ENCODE peak calls at places on chromosome 13, in six cellular contexts. L is cardiac fibroblast, N is adrenal gland, H is A549, X is H9, Q is epithelial cell of esophagus. W is an unnamed sample.

GRCh38 chr13:50509771-50510441 is 333.6 kb downstream of the DLEU7 start:
- DNase-seq in L (no peak), N (no peak), H (no peak), X (no peak), Q (peak), W (no peak)

GRCh38 chr13:99981115-99982020 is at the start of gene ZIC2:
- DNase-seq in L (no peak), N (no peak), H (no peak), X (peak), Q (peak), W (no peak)

GRCh38 chr13:22081430-22081829 is 410.6 kb downstream of the FGF9 start:
- DNase-seq in L (no peak), N (no peak), H (no peak), X (no peak), Q (no peak), W (no peak)

GRCh38 chr13:110593430-110594130 is 21.8 kb upstream of the NAXD start:
- DNase-seq in L (peak), N (no peak), H (peak), X (no peak), Q (peak), W (no peak)

GRCh38 chr13:45178349-45179142 is 22.3 kb downstream of the KCTD4 start:
- DNase-seq in L (peak), N (no peak), H (no peak), X (no peak), Q (peak), W (no peak)

GRCh38 chr13:71806885-71807284 is 60.1 kb downstream of the DACH1 start:
- DNase-seq in L (no peak), N (no peak), H (no peak), X (no peak), Q (no peak), W (no peak)

GRCh38 chr13:51874651-51875050 is 12.9 kb downstream of the CCDC70 start:
- DNase-seq in L (no peak), N (no peak), H (no peak), X (no peak), Q (no peak), W (no peak)

GRCh38 chr13:72782717-72783116 is 784 bp downstream of the PIBF1 start:
- DNase-seq in L (peak), N (no peak), H (no peak), X (no peak), Q (peak), W (no peak)

GRCh38 chr13:102220681-102221228 is 181.1 kb downstream of the FGF14 start:
- DNase-seq in L (no peak), N (no peak), H (no peak), X (no peak), Q (peak), W (no peak)

GRCh38 chr13:100491164-100491847 is 97.3 kb downstream of the GGACT start:
- DNase-seq in L (peak), N (peak), H (no peak), X (no peak), Q (no peak), W (no peak)

GRCh38 chr13:22220186-22221160 is 549.6 kb downstream of the FGF9 start:
- DNase-seq in L (no peak), N (no peak), H (no peak), X (no peak), Q (no peak), W (no peak)

GRCh38 chr13:111534646-111535461 is 214.4 kb downstream of the TEX29 start:
- DNase-seq in L (no peak), N (no peak), H (no peak), X (peak), Q (no peak), W (no peak)

GRCh38 chr13:65613004-65613403 is 1617.1 kb downstream of the PCDH9 start:
- DNase-seq in L (no peak), N (no peak), H (no peak), X (peak), Q (peak), W (no peak)
- TF ChIP-seq CTCF in L (peak), N (no peak), H (no peak), X (peak), Q (peak), W (no peak)

DNA sequence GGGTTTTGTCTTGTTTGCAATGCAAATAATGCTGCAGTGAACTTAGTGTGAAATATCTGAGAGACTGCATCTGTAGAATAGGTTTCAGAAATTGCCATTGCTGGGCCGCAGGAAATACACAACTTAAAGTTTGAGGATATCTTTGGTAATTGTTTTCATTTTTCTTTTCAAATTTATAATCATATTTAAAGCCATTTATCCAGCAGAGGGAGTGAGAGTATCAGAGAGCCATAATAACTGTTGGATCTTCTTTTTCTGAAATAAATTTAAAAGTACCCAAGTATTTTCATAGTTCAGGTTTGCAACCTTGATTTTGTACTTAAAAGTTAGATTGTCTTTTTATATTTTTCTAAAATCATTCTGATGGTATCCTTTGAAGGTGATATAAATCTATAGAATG is 99.4 kb downstream of the ZMYM2 start:
- DNase-seq in L (no peak), N (no peak), H (no peak), X (no peak), Q (no peak), W (no peak)
- TF ChIP-seq CTCF in L (no peak), N (no peak), H (no peak), X (peak), Q (no peak), W (no peak)

GRCh38 chr13:112910016-112910415 is 59.0 kb upstream of the MCF2L start:
- DNase-seq in L (no peak), N (no peak), H (no peak), X (no peak), Q (no peak), W (no peak)
- TF ChIP-seq CTCF in L (no peak), N (no peak), H (no peak), X (no peak), Q (no peak), W (no peak)

DNA sequence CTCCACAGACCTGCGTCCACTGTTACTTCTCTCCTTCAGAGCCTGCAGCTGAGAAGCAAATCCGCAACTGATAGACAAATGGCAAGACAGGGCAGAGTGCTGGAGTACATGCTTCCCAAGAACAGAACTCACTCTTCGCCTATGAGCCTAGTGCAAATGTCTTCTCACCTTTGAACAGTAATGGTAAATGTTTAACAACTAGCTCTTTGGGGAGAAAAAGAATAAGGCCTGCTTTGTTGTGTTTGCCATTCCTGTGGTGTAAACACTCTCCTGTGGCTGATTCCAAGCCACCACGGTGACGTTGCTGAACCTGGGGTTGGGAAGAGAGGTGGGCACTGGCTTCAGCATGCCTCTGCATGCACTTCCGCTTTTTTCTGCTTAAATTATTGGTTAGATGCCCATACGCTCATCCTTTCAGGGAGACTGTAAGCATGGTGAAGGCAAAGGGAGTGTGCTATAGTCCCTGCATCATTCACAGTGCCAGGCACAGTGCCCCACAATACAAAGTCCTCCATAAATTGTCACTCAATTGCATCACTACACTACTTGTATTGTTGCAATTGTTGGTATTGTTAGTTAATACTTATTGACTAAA is 28.1 kb upstream of the GTF3A start:
- DNase-seq in L (no peak), N (no peak), H (no peak), X (no peak), Q (no peak), W (no peak)
- TF ChIP-seq CTCF in L (no peak), N (no peak), H (no peak), X (no peak), Q (no peak), W (no peak)

GRCh38 chr13:97224544-97225324 is 2.6 kb downstream of the MBNL2 start:
- DNase-seq in L (peak), N (no peak), H (no peak), X (no peak), Q (peak), W (no peak)

GRCh38 chr13:97225533-97225932 is 3.4 kb downstream of the MBNL2 start:
- DNase-seq in L (no peak), N (no peak), H (no peak), X (no peak), Q (no peak), W (no peak)

GRCh38 chr13:97221989-97222700 is at the start of gene MBNL2:
- DNase-seq in L (peak), N (peak), H (peak), X (peak), Q (peak), W (peak)

GRCh38 chr13:97222934-97223710 is 989 bp downstream of the MBNL2 start:
- DNase-seq in L (no peak), N (no peak), H (no peak), X (no peak), Q (no peak), W (no peak)

DNA sequence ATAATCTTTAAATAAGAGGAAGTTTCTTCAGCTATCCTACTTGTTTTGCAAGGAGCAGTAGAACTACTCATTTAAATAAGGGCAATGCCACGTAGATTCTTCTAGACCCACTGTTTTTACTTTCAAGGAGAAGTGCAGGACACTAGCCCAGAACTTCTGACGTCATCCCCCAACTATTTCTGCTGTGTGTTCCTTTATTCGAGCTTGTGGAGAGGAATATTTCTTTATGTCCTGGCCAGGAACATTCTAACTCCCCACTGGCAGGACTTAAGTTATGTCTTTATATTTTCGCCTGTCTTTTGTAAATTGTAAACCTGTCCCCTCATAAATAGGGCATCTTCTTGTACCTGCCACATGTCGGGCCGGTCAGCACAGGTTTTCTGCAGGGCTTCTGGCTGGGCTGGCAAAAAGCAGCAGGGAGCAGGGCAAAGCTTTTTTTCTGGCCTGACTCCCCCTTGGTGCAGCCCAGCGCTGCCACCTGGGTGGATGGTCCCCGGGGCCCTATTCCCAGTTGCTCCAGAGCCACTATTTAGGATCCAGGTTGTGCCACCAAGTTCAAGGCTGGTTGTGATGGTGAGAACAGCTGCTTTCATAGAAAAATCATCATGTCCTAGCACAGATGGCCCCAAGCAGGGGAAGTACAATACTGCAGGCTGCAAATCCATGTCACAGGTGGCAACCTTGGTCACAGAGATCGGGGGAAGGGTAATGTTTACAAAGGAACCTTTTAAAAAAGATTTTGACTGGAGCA is 1.8 kb downstream of the MBNL2 start:
- DNase-seq in L (peak), N (peak), H (peak), X (peak), Q (peak), W (peak)
- TF ChIP-seq CTCF in L (no peak), N (no peak), H (no peak), X (no peak), Q (no peak), W (peak)

GRCh38 chr13:36817996-36818395 is 1.0 kb upstream of the RFXAP start:
- DNase-seq in L (no peak), N (no peak), H (no peak), X (no peak), Q (no peak), W (no peak)

GRCh38 chr13:36814465-36814864 is 4.6 kb upstream of the RFXAP start:
- DNase-seq in L (peak), N (no peak), H (no peak), X (no peak), Q (peak), W (no peak)

GRCh38 chr13:36813226-36813625 is 5.8 kb upstream of the RFXAP start:
- DNase-seq in L (no peak), N (no peak), H (no peak), X (no peak), Q (no peak), W (no peak)

GRCh38 chr13:36818483-36819063 is 449 bp upstream of the RFXAP start:
- DNase-seq in L (peak), N (no peak), H (no peak), X (no peak), Q (no peak), W (no peak)

DNA sequence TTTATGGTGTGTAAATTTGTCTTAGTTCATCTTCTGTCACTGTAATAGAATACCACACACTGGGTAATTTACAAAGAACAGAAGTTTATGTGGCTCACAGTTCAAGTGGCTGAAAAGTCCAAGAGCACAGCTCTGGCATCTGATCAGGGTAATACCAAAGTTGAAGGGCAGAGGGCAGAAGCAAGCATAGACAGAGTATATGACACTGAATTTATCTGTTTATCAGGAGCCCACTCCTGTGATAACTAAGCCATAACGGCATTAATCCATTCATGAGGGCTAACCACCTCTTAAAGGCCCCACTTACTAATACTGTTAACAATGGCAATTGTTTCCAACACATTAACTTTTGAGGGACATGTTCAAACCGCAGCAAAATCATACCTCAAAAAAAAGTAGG is 4.0 kb upstream of the RFXAP start:
- DNase-seq in L (no peak), N (no peak), H (no peak), X (no peak), Q (no peak), W (no peak)
- TF ChIP-seq CTCF in L (peak), N (no peak), H (peak), X (peak), Q (peak), W (no peak)

GRCh38 chr13:113086031-113086750 is 19.4 kb upstream of the F7 start:
- DNase-seq in L (no peak), N (no peak), H (peak), X (peak), Q (no peak), W (no peak)
- TF ChIP-seq CTCF in L (peak), N (no peak), H (no peak), X (peak), Q (no peak), W (no peak)

GRCh38 chr13:26299168-26299788 is 45.3 kb downstream of the CDK8 start:
- DNase-seq in L (peak), N (no peak), H (no peak), X (no peak), Q (no peak), W (no peak)

GRCh38 chr13:26300140-26300539 is 46.2 kb downstream of the CDK8 start:
- DNase-seq in L (peak), N (no peak), H (no peak), X (no peak), Q (peak), W (no peak)

DNA sequence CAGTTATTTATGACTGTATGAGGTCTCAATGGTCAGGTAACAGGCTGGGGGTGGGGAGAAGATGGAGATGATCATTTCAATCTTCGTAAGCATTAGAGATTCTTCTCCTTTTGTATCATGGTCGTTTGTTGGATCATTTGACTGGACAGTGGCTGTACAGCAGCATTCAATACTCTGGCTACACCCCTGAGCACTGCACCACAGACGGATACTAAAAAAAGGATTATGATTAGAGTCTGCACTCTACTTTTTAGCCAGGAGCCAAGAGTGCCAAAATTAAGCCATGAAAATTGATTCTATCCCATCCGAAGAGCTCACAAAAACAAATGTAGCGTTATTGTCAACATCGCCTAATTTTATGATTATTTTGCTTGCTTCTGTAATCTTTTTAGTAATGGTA is 41.9 kb downstream of the CDK8 start:
- DNase-seq in L (no peak), N (no peak), H (no peak), X (no peak), Q (no peak), W (no peak)
- TF ChIP-seq CTCF in L (no peak), N (no peak), H (no peak), X (no peak), Q (no peak), W (no peak)

DNA sequence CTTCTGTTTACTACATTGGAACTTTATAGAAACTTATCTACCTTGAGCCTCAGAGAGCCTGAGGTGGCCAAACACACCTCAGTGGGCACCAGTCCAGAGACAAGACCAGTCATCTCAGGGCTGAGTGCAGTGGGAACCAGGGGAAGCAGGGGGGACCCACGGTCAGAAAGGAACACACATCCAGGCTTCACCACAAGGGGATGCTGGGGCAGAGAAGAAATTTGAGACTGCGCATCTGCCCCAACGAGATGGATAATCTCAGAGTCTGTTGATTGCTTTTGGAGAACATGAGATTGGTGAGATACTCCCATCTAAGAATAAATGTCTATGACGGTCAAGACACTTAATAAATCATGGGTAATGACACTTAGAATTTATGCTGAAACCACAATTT is 98.7 kb downstream of the DOCK9 start:
- DNase-seq in L (no peak), N (no peak), H (no peak), X (no peak), Q (no peak), W (no peak)
- TF ChIP-seq CTCF in L (no peak), N (no peak), H (no peak), X (peak), Q (no peak), W (no peak)

W was measured in heart left ventricle.